ENCODE peak calls at places on chromosome 1, in four cellular contexts. D is epithelial cell of esophagus, H is GM10248, U is HFF-Myc. B is an unnamed sample.

GRCh38 chr1:182685186-182685585 is 799 bp upstream of the RGS8 start:
- DNase-seq in D (no peak), U (no peak), H (no peak), B (peak)

GRCh38 chr1:179080866-179081695 is 789 bp upstream of the TOR3A start:
- DNase-seq in D (no peak), H (no peak), U (no peak), B (no peak)

GRCh38 chr1:28127617-28128257 is 39.3 kb upstream of the EYA3 start:
- DNase-seq in D (no peak), U (no peak), H (peak), B (no peak)

GRCh38 chr1:116165572-116165971 is 54.4 kb downstream of the MAB21L3 start:
- DNase-seq in D (no peak), U (no peak), H (no peak), B (no peak)

GRCh38 chr1:107407011-107407410 is 266.2 kb downstream of the NTNG1 start:
- DNase-seq in H (no peak), U (no peak), D (no peak), B (no peak)

GRCh38 chr1:17700981-17701870 is 53.9 kb upstream of the ACTL8 start:
- DNase-seq in U (no peak), H (no peak), D (no peak), B (no peak)

GRCh38 chr1:102691592-102692090 is 416.7 kb downstream of the COL11A1 start:
- DNase-seq in U (no peak), D (no peak), H (no peak), B (no peak)

GRCh38 chr1:236103059-236103458 is 38.2 kb upstream of the NID1 start:
- DNase-seq in U (no peak), D (no peak), H (no peak), B (no peak)

GRCh38 chr1:228075801-228076271 is 6.7 kb upstream of the ARF1 start:
- DNase-seq in U (no peak), D (no peak), H (no peak), B (no peak)

GRCh38 chr1:9292361-9293240 is at the start of gene SPSB1:
- DNase-seq in D (peak), H (peak), U (no peak), B (peak)

GRCh38 chr1:151313501-151313900 is 13.7 kb downstream of the PI4KB start:
- DNase-seq in U (no peak), D (peak), H (no peak), B (no peak)

GRCh38 chr1:87203890-87204289 is 124.8 kb upstream of the LMO4 start:
- DNase-seq in H (no peak), D (peak), U (no peak), B (no peak)

GRCh38 chr1:91806146-91806545 is 79.8 kb downstream of the TGFBR3 start:
- DNase-seq in U (no peak), D (no peak), H (no peak), B (no peak)

GRCh38 chr1:161197560-161198205 is 1.2 kb downstream of the ADAMTS4 start:
- DNase-seq in U (no peak), H (no peak), D (no peak), B (no peak)

GRCh38 chr1:187001198-187001904 is 172.6 kb downstream of the PLA2G4A start:
- DNase-seq in H (no peak), U (peak), D (peak), B (no peak)

GRCh38 chr1:247376659-247377058 is 39.3 kb upstream of the NLRP3 start:
- DNase-seq in U (no peak), D (no peak), H (no peak), B (no peak)

GRCh38 chr1:215569987-215570824 is 3.1 kb downstream of the KCTD3 start:
- DNase-seq in D (no peak), H (no peak), U (no peak), B (no peak)

GRCh38 chr1:19654386-19654785 is 10.3 kb downstream of the NBL1 start:
- DNase-seq in H (no peak), U (no peak), D (peak), B (no peak)

GRCh38 chr1:180155202-180155682 is 573 bp downstream of the QSOX1 start:
- DNase-seq in H (no peak), U (no peak), D (no peak), B (no peak)

GRCh38 chr1:183514235-183514634 is 41.9 kb downstream of the SMG7 start:
- DNase-seq in U (no peak), D (no peak), H (no peak), B (no peak)

GRCh38 chr1:151061012-151061401 is 810 bp downstream of the MLLT11 start:
- DNase-seq in D (no peak), H (no peak), U (no peak), B (no peak)

GRCh38 chr1:94044290-94044790 is 76.6 kb downstream of the ABCA4 start:
- DNase-seq in U (no peak), H (no peak), D (no peak), B (no peak)

GRCh38 chr1:113536182-113536780 is 146.0 kb downstream of the MAGI3 start:
- DNase-seq in H (no peak), D (peak), U (no peak), B (no peak)

GRCh38 chr1:53068314-53069084 is 6.5 kb downstream of the PODN start:
- DNase-seq in H (no peak), D (no peak), U (no peak), B (no peak)

GRCh38 chr1:193131266-193131860 is 9.5 kb downstream of the CDC73 start:
- DNase-seq in H (peak), U (no peak), D (no peak), B (no peak)

GRCh38 chr1:19078503-19078902 is 122.0 kb upstream of the IFFO2 start:
- DNase-seq in H (no peak), U (no peak), D (no peak), B (no peak)

GRCh38 chr1:78061825-78062523 is 16.2 kb downstream of the GIPC2 start:
- DNase-seq in D (peak), U (peak), H (no peak), B (no peak)

GRCh38 chr1:195584870-195585624 is 1023.2 kb downstream of the KCNT2 start:
- DNase-seq in D (peak), H (no peak), U (no peak), B (no peak)

GRCh38 chr1:198932351-198932991 is 293.6 kb downstream of the PTPRC start:
- DNase-seq in U (no peak), D (peak), H (no peak), B (no peak)

GRCh38 chr1:160058087-160058486 is 11.9 kb downstream of the KCNJ10 start:
- DNase-seq in U (no peak), H (no peak), D (peak), B (no peak)

GRCh38 chr1:46285730-46286477 is 17.5 kb downstream of the LRRC41 start:
- DNase-seq in U (no peak), H (no peak), D (no peak), B (no peak)

GRCh38 chr1:1763657-1764621 is 14.3 kb downstream of the NADK start:
- DNase-seq in D (peak), H (no peak), U (no peak), B (no peak)

GRCh38 chr1:116111196-116112021 is at the start of gene MAB21L3:
- DNase-seq in U (no peak), H (peak), D (peak), B (no peak)

GRCh38 chr1:182061597-182061996 is at the start of gene ZNF648:
- DNase-seq in D (no peak), U (no peak), H (no peak), B (no peak)

GRCh38 chr1:62688687-62689085 is 500 bp upstream of the DOCK7 start:
- DNase-seq in D (peak), U (no peak), H (no peak), B (no peak)

GRCh38 chr1:102110591-102110990 is 113.9 kb upstream of the OLFM3 start:
- DNase-seq in H (no peak), D (no peak), U (no peak), B (no peak)

GRCh38 chr1:223741861-223742260 is 29.5 kb downstream of the CAPN2 start:
- DNase-seq in H (no peak), D (peak), U (no peak), B (no peak)

GRCh38 chr1:75725861-75726361 is 1.4 kb downstream of the ACADM start:
- DNase-seq in H (no peak), U (no peak), D (peak), B (no peak)

GRCh38 chr1:234150892-234151291 is 222.4 kb upstream of the COA6 start:
- DNase-seq in U (no peak), D (no peak), H (no peak), B (no peak)

GRCh38 chr1:152673016-152673415 is 2.1 kb upstream of the LCE2C start:
- DNase-seq in H (no peak), U (no peak), D (peak), B (no peak)